ENCODE peak calls at places on chromosomes 2 and 18, in six cellular contexts. R is mammary epithelial cell, T is neural progenitor cell, L is IMR-90, S is HCT116, M is small intestine. V is an unnamed sample.
A peak's percentile ranks its signal among the peaks of the same experiment; 100 is the strongest.

GRCh38 chr18:10702196-10702595 is 176.4 kb downstream of the NAPG start:
- DNase-seq in R (no peak), T (no peak), L (no peak), S (no peak), M (no peak), V (no peak)

GRCh38 chr2:81853331-81853730 is 1548.8 kb upstream of the LRRTM1 start:
- DNase-seq in R (no peak), T (no peak), L (peak; percentile 0), S (no peak), M (no peak), V (no peak)

GRCh38 chr2:62466501-62466854 is 39.5 kb downstream of the TMEM17 start:
- DNase-seq in R (no peak), T (no peak), L (no peak), S (no peak), M (no peak), V (no peak)

GRCh38 chr2:147255812-147256211 is 589.0 kb upstream of the ACVR2A start:
- DNase-seq in R (no peak), T (peak; percentile 6), L (no peak), S (no peak), M (no peak), V (peak; percentile 39)

GRCh38 chr2:67645280-67646255 is 248.4 kb downstream of the ETAA1 start:
- DNase-seq in R (no peak), T (no peak), L (peak; percentile 30), S (no peak), M (peak; percentile 35), V (no peak)

GRCh38 chr2:40431600-40431955 is 20.3 kb downstream of the SLC8A1 start:
- DNase-seq in R (peak; percentile 67), T (no peak), L (peak; percentile 88), S (no peak), M (no peak), V (peak; percentile 79)

GRCh38 chr2:10333247-10333613 is 30.5 kb downstream of the HPCAL1 start:
- DNase-seq in R (no peak), T (no peak), L (no peak), S (no peak), M (no peak), V (no peak)

GRCh38 chr18:49618741-49619392 is 57.0 kb downstream of the LIPG start:
- DNase-seq in R (no peak), T (peak; percentile 55), L (no peak), S (no peak), M (peak; percentile 95), V (no peak)

GRCh38 chr2:240502430-240503121 is 55.2 kb downstream of the ANKMY1 start:
- DNase-seq in R (no peak), T (no peak), L (no peak), S (no peak), M (no peak), V (no peak)

GRCh38 chr18:8084160-8084559 is 517.0 kb downstream of the PTPRM start:
- DNase-seq in R (peak; percentile 46), T (peak; percentile 81), L (peak; percentile 46), S (peak; percentile 21), M (peak; percentile 12), V (peak; percentile 7)

GRCh38 chr2:9392895-9393757 is 30.2 kb downstream of the ITGB1BP1 start:
- DNase-seq in R (no peak), T (peak; percentile 38), L (no peak), S (no peak), M (no peak), V (no peak)

GRCh38 chr2:45210466-45211195 is 201.4 kb upstream of the SIX2 start:
- DNase-seq in R (peak; percentile 20), T (no peak), L (peak; percentile 60), S (no peak), M (no peak), V (peak; percentile 7)

GRCh38 chr2:224308267-224308911 is 93.5 kb downstream of the FAM124B start:
- DNase-seq in R (no peak), T (no peak), L (no peak), S (no peak), M (peak; percentile 9), V (no peak)

GRCh38 chr18:10010611-10011015 is 96.8 kb downstream of the VAPA start:
- DNase-seq in R (peak; percentile 8), T (no peak), L (peak; percentile 92), S (no peak), M (no peak), V (peak; percentile 95)

GRCh38 chr18:9898792-9899549 is 13.2 kb downstream of the TXNDC2 start:
- DNase-seq in R (peak; percentile 70), T (no peak), L (peak; percentile 37), S (peak; percentile 64), M (peak; percentile 63), V (no peak)

GRCh38 chr2:98472132-98472650 is 27.5 kb downstream of the INPP4A start:
- DNase-seq in R (no peak), T (no peak), L (no peak), S (no peak), M (no peak), V (no peak)

GRCh38 chr2:107197601-107198000 is 311.6 kb upstream of the ST6GAL2 start:
- DNase-seq in R (no peak), T (no peak), L (no peak), S (no peak), M (no peak), V (no peak)

GRCh38 chr2:215293879-215294278 is 18.0 kb upstream of the ATIC start:
- DNase-seq in R (no peak), T (no peak), L (no peak), S (no peak), M (no peak), V (no peak)

GRCh38 chr2:43212931-43213330 is 13.5 kb downstream of the ZFP36L2 start:
- DNase-seq in R (no peak), T (no peak), L (no peak), S (no peak), M (peak; percentile 67), V (no peak)

GRCh38 chr2:173271135-173271534 is 83.5 kb upstream of the CDCA7 start:
- DNase-seq in R (no peak), T (no peak), L (no peak), S (no peak), M (no peak), V (no peak)

GRCh38 chr2:185335879-185336278 is 402.7 kb upstream of the FSIP2 start:
- DNase-seq in R (peak; percentile 62), T (no peak), L (no peak), S (no peak), M (no peak), V (no peak)

GRCh38 chr2:39640107-39640506 is 25.6 kb upstream of the TMEM178A start:
- DNase-seq in R (no peak), T (no peak), L (no peak), S (no peak), M (no peak), V (peak; percentile 51)

GRCh38 chr18:74609535-74609934 is 11.9 kb downstream of the ZNF407 start:
- DNase-seq in R (peak; percentile 64), T (no peak), L (peak; percentile 96), S (no peak), M (no peak), V (no peak)

GRCh38 chr2:152247337-152247695 is 71.8 kb upstream of the STAM2 start:
- DNase-seq in R (peak; percentile 94), T (no peak), L (peak; percentile 55), S (no peak), M (no peak), V (peak; percentile 34)

GRCh38 chr2:39851691-39852110 is 72.6 kb upstream of the THUMPD2 start:
- DNase-seq in R (peak; percentile 18), T (peak; percentile 53), L (peak; percentile 63), S (no peak), M (no peak), V (peak; percentile 57)

DNA sequence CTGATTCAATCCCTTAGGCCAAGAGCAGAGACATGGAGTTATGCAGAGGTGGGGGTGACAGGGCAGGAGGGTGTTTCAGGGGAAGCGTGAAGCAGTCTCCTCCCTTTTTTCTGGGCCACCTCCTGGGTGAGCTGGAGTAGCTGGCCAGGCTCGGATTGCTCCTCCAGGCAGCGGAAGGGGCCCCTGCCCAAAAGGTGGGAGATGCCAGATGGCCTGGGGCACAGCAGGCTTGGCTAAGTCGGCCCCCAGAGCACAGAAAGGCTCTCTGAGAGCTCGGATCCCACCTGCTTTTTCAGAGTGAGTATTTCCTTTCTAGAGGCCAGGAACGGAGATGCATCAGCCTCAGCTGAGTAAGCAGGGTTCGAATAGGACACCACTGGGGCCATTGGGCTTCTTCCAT is 196.9 kb downstream of the ANKRD30B start:
- DNase-seq in R (no peak), T (no peak), L (no peak), S (no peak), M (no peak), V (no peak)
- H3K9me3 ChIP-seq in R (peaks cover 22% of the 10 kb centered on the region), T (peaks cover 6% of the 10 kb centered on the region), L (peaks cover 34% of the 10 kb centered on the region), S (no peaks in the 10 kb centered on the region), M (no peaks in the 10 kb centered on the region), V (no peaks in the 10 kb centered on the region)

DNA sequence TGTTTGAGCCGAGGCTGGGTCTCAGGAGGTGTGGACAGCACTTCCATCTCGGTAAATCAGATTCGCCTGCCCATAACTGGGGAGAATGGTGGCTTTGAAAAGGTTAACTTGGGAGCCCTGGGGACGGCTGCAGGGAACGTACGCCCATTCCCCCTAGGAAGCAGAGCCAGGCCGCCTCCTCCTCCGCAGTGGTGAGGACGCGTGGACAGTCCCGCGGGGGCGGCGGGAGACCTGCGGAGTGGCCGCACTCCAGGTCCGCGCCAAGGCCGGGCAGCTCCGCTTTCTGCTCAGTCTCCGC is 845 bp upstream of the MYCN start:
- DNase-seq in R (peak; percentile 11), T (no peak), L (no peak), S (peak; percentile 40), M (no peak), V (peak; percentile 55)
- H3K4me3 ChIP-seq in R (no peak overlapping the region), T (peak overlapping the region; percentile 78), L (no peak overlapping the region), S (peak overlapping the region; percentile 21), M (no peak overlapping the region), V (no peak overlapping the region)

GRCh38 chr2:26873584-26873983 is 25.7 kb downstream of the DPYSL5 start:
- DNase-seq in R (no peak), T (no peak), L (no peak), S (no peak), M (no peak), V (no peak)

GRCh38 chr2:26876260-26876659 is 28.3 kb downstream of the DPYSL5 start:
- DNase-seq in R (no peak), T (no peak), L (no peak), S (no peak), M (no peak), V (no peak)

GRCh38 chr2:26874514-26874913 is 26.6 kb downstream of the DPYSL5 start:
- DNase-seq in R (no peak), T (no peak), L (no peak), S (no peak), M (no peak), V (no peak)

GRCh38 chr2:26875808-26876207 is 27.9 kb downstream of the DPYSL5 start:
- DNase-seq in R (no peak), T (no peak), L (no peak), S (no peak), M (no peak), V (no peak)

DNA sequence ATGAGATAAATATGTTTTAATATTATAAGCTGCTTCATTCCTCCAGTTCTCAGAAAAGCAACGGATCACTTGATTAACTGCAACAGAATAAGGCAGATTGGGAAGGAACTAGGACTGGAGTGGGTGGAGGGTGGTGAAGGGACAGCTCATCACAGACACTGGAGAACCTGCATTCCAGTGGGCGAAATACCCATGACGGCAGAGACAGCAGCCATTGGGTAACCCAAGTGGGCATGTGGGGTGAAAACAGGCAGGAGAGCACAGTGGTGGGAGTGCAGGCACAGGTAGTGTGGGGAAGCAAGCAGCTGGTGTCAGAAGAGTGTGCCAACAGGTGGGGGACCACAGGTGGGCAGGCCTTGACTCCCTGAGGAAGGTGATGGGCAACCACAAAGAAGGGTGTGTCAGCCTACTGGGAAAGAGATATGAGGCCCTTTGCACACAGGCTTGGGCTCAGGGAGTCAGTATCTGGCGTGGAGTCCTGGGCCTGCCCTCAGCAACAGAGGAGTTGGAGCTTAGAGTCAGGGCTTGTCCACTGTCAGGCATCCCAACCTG is 27.2 kb downstream of the DPYSL5 start:
- DNase-seq in R (no peak), T (no peak), L (no peak), S (no peak), M (no peak), V (no peak)
- H3K27me3 ChIP-seq in R (peaks cover 3% of the 10 kb centered on the region), T (no peaks in the 10 kb centered on the region), L (peaks cover 29% of the 10 kb centered on the region), S (no peaks in the 10 kb centered on the region), M (no peaks in the 10 kb centered on the region), V (no peaks in the 10 kb centered on the region)

GRCh38 chr18:6174983-6175382 is 239.7 kb downstream of the L3MBTL4 start:
- DNase-seq in R (no peak), T (no peak), L (no peak), S (no peak), M (no peak), V (no peak)
- H3K9me3 ChIP-seq in R (peaks cover 22% of the 10 kb centered on the region), T (no peaks in the 10 kb centered on the region), L (no peaks in the 10 kb centered on the region), S (peaks cover 32% of the 10 kb centered on the region), M (no peaks in the 10 kb centered on the region), V (no peaks in the 10 kb centered on the region)

V was measured in MG63.